ENCODE peak calls at places on chromosomes 2 and 18, in four cellular contexts. One of them, this sample, is unnamed.

GRCh38 chr18:11500153-11501122 is 109.0 kb upstream of the SLC35G4 start:
- DNase-seq in BE2C: no peak
- DNase-seq in CD4-positive, alpha-beta T cell: no peak
- DNase-seq in fibroblast of lung: peak; percentile 100
- DNase-seq in this sample: no peak

GRCh38 chr18:55013685-55014084 is 54.4 kb upstream of the CCDC68 start:
- DNase-seq in BE2C: no peak
- DNase-seq in CD4-positive, alpha-beta T cell: no peak
- DNase-seq in fibroblast of lung: no peak
- DNase-seq in this sample: no peak

GRCh38 chr2:2501454-2502108 is 170.5 kb upstream of the MYT1L start:
- DNase-seq in BE2C: peak; percentile 30
- DNase-seq in CD4-positive, alpha-beta T cell: no peak
- DNase-seq in fibroblast of lung: no peak
- DNase-seq in this sample: no peak

GRCh38 chr18:59996370-59996966 is 96.7 kb downstream of the PMAIP1 start:
- DNase-seq in BE2C: peak; percentile 47
- DNase-seq in CD4-positive, alpha-beta T cell: no peak
- DNase-seq in fibroblast of lung: peak; percentile 46
- DNase-seq in this sample: peak; percentile 65

GRCh38 chr18:49061906-49062831 is 111.4 kb upstream of the SMAD7 start:
- DNase-seq in BE2C: peak; percentile 65
- DNase-seq in CD4-positive, alpha-beta T cell: no peak
- DNase-seq in fibroblast of lung: no peak
- DNase-seq in this sample: peak; percentile 56

GRCh38 chr2:203745267-203745666 is 38.8 kb downstream of the CD28 start:
- DNase-seq in BE2C: no peak
- DNase-seq in CD4-positive, alpha-beta T cell: no peak
- DNase-seq in fibroblast of lung: no peak
- DNase-seq in this sample: no peak

GRCh38 chr2:216083464-216084279 is 2.0 kb downstream of the TMEM169 start:
- DNase-seq in BE2C: peak; percentile 64
- DNase-seq in CD4-positive, alpha-beta T cell: no peak
- DNase-seq in fibroblast of lung: peak; percentile 98
- DNase-seq in this sample: peak; percentile 89

GRCh38 chr18:22230403-22231042 is 61.1 kb downstream of the GATA6 start:
- DNase-seq in BE2C: no peak
- DNase-seq in CD4-positive, alpha-beta T cell: no peak
- DNase-seq in fibroblast of lung: peak; percentile 91
- DNase-seq in this sample: no peak

GRCh38 chr2:43778233-43778632 is 4.4 kb downstream of the DYNC2LI1 start:
- DNase-seq in BE2C: no peak
- DNase-seq in CD4-positive, alpha-beta T cell: no peak
- DNase-seq in fibroblast of lung: no peak
- DNase-seq in this sample: no peak

GRCh38 chr2:191582355-191582754 is 95.6 kb upstream of the NABP1 start:
- DNase-seq in BE2C: no peak
- DNase-seq in CD4-positive, alpha-beta T cell: no peak
- DNase-seq in fibroblast of lung: peak; percentile 81
- DNase-seq in this sample: no peak

GRCh38 chr2:141041281-141041680 is 1089.5 kb downstream of the LRP1B start:
- DNase-seq in BE2C: peak; percentile 6
- DNase-seq in CD4-positive, alpha-beta T cell: no peak
- DNase-seq in fibroblast of lung: peak; percentile 32
- DNase-seq in this sample: no peak

GRCh38 chr2:238027591-238028415 is 33.0 kb upstream of the SCLY start:
- DNase-seq in BE2C: no peak
- DNase-seq in CD4-positive, alpha-beta T cell: no peak
- DNase-seq in fibroblast of lung: no peak
- DNase-seq in this sample: no peak

GRCh38 chr2:63049291-63050185 is 1.1 kb upstream of the OTX1 start:
- DNase-seq in BE2C: no peak
- DNase-seq in CD4-positive, alpha-beta T cell: no peak
- DNase-seq in fibroblast of lung: no peak
- DNase-seq in this sample: peak; percentile 20

GRCh38 chr2:198656869-198657268 is 800.9 kb downstream of the SATB2 start:
- DNase-seq in BE2C: no peak
- DNase-seq in CD4-positive, alpha-beta T cell: no peak
- DNase-seq in fibroblast of lung: no peak
- DNase-seq in this sample: no peak

GRCh38 chr2:152298754-152299153 is 36.2 kb upstream of the FMNL2 start:
- DNase-seq in BE2C: no peak
- DNase-seq in CD4-positive, alpha-beta T cell: no peak
- DNase-seq in fibroblast of lung: peak; percentile 75
- DNase-seq in this sample: no peak

GRCh38 chr2:55047677-55048299 is 2.5 kb downstream of the RTN4 start:
- DNase-seq in BE2C: no peak
- DNase-seq in CD4-positive, alpha-beta T cell: no peak
- DNase-seq in fibroblast of lung: peak; percentile 42
- DNase-seq in this sample: no peak

GRCh38 chr2:104849618-104850097 is 4.3 kb upstream of the POU3F3 start:
- DNase-seq in BE2C: peak; percentile 61
- DNase-seq in CD4-positive, alpha-beta T cell: peak; percentile 25
- DNase-seq in fibroblast of lung: peak; percentile 78
- DNase-seq in this sample: peak; percentile 41

GRCh38 chr2:228224410-228224809 is 42.9 kb upstream of the SPHKAP start:
- DNase-seq in BE2C: no peak
- DNase-seq in CD4-positive, alpha-beta T cell: no peak
- DNase-seq in fibroblast of lung: no peak
- DNase-seq in this sample: no peak

GRCh38 chr2:227164745-227165350 is 424 bp downstream of the COL4A3 start:
- DNase-seq in BE2C: no peak
- DNase-seq in CD4-positive, alpha-beta T cell: no peak
- DNase-seq in fibroblast of lung: no peak
- DNase-seq in this sample: peak; percentile 20

GRCh38 chr2:24317491-24317920 is 42.8 kb downstream of the ITSN2 start:
- DNase-seq in BE2C: peak; percentile 17
- DNase-seq in CD4-positive, alpha-beta T cell: no peak
- DNase-seq in fibroblast of lung: no peak
- DNase-seq in this sample: no peak

GRCh38 chr2:224078656-224079055 is 39.6 kb upstream of the SERPINE2 start:
- DNase-seq in BE2C: no peak
- DNase-seq in CD4-positive, alpha-beta T cell: no peak
- DNase-seq in fibroblast of lung: no peak
- DNase-seq in this sample: no peak

GRCh38 chr2:212646698-212647097 is 108.1 kb upstream of the ERBB4 start:
- DNase-seq in BE2C: no peak
- DNase-seq in CD4-positive, alpha-beta T cell: no peak
- DNase-seq in fibroblast of lung: peak; percentile 89
- DNase-seq in this sample: no peak

GRCh38 chr2:197851451-197851850 is 47.1 kb downstream of the PLCL1 start:
- DNase-seq in BE2C: no peak
- DNase-seq in CD4-positive, alpha-beta T cell: no peak
- DNase-seq in fibroblast of lung: no peak
- DNase-seq in this sample: no peak

GRCh38 chr2:45001629-45002385 is 7.4 kb downstream of the SIX2 start:
- DNase-seq in BE2C: no peak
- DNase-seq in CD4-positive, alpha-beta T cell: no peak
- DNase-seq in fibroblast of lung: no peak
- DNase-seq in this sample: no peak

GRCh38 chr2:45004569-45005181 is 4.6 kb downstream of the SIX2 start:
- DNase-seq in BE2C: no peak
- DNase-seq in CD4-positive, alpha-beta T cell: no peak
- DNase-seq in fibroblast of lung: no peak
- DNase-seq in this sample: no peak

GRCh38 chr2:45000921-45001628 is 8.2 kb downstream of the SIX2 start:
- DNase-seq in BE2C: no peak
- DNase-seq in CD4-positive, alpha-beta T cell: no peak
- DNase-seq in fibroblast of lung: no peak
- DNase-seq in this sample: no peak

GRCh38 chr2:45003586-45004568 is 5.4 kb downstream of the SIX2 start:
- DNase-seq in BE2C: no peak
- DNase-seq in CD4-positive, alpha-beta T cell: no peak
- DNase-seq in fibroblast of lung: no peak
- DNase-seq in this sample: no peak

DNA sequence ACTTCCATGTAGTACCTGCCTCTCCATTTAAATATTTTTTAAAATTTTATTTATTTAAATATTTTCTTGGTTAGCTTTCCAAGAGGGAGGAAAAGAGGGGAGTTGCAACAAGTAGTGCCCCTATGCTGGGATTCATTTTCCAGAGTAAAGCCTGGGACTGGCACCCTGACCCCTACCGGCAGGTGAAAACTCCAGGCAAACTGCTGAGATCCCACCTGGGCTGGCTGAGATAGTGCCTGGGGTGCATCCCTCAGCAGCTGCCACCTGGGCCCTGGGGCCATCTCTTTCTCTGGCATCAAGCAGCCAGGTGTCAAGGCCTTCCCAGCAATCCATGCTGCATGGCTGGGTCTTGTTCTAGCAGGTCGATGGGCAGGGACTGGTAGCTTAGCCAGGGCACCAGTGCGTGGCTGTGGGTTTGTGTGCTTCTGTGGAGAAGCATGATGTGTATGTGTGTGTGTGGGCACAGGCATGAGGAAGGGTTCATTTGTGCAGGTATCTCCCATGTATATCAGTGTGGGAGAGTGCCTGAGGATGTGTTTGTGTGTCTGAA is 6.5 kb downstream of the SIX2 start:
- DNase-seq in BE2C: no peak
- DNase-seq in CD4-positive, alpha-beta T cell: no peak
- DNase-seq in fibroblast of lung: no peak
- DNase-seq in this sample: no peak
- TF ChIP-seq CTCF in BE2C: no peak
- TF ChIP-seq CTCF in CD4-positive, alpha-beta T cell: no peak
- TF ChIP-seq CTCF in fibroblast of lung: no peak
- TF ChIP-seq CTCF in this sample: no peak

DNA sequence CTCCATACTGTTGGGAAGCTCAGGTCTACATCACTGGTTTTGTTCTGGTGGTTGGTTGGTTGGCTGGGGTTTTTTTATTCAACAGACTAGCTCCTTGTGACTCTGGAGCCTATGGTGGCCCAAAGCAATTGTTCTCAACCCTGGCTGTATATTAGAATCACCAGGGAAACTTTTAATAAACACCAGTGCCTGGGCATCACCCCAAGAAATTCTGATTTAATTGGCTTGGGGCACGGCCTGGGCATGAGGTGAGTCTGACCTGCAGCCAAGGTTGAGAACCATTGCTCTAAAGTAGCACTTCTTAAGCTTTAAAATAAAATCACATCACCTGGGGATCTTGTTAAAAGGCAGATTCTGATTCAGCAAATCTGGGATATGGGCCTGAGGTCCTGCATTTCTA is 184.1 kb downstream of the C1D start:
- DNase-seq in BE2C: no peak
- DNase-seq in CD4-positive, alpha-beta T cell: no peak
- DNase-seq in fibroblast of lung: no peak
- DNase-seq in this sample: no peak
- TF ChIP-seq CTCF in BE2C: no peak
- TF ChIP-seq CTCF in CD4-positive, alpha-beta T cell: no peak
- TF ChIP-seq CTCF in fibroblast of lung: no peak
- TF ChIP-seq CTCF in this sample: no peak

GRCh38 chr2:201931475-201931874 is 102.2 kb upstream of the FZD7 start:
- DNase-seq in BE2C: no peak
- DNase-seq in CD4-positive, alpha-beta T cell: no peak
- DNase-seq in fibroblast of lung: no peak
- DNase-seq in this sample: no peak

GRCh38 chr2:201930831-201931230 is 102.8 kb upstream of the FZD7 start:
- DNase-seq in BE2C: no peak
- DNase-seq in CD4-positive, alpha-beta T cell: no peak
- DNase-seq in fibroblast of lung: peak; percentile 43
- DNase-seq in this sample: no peak

GRCh38 chr2:201930043-201930442 is 103.6 kb upstream of the FZD7 start:
- DNase-seq in BE2C: no peak
- DNase-seq in CD4-positive, alpha-beta T cell: no peak
- DNase-seq in fibroblast of lung: no peak
- DNase-seq in this sample: no peak

GRCh38 chr2:201928363-201928762 is 105.3 kb upstream of the FZD7 start:
- DNase-seq in BE2C: no peak
- DNase-seq in CD4-positive, alpha-beta T cell: no peak
- DNase-seq in fibroblast of lung: no peak
- DNase-seq in this sample: no peak

DNA sequence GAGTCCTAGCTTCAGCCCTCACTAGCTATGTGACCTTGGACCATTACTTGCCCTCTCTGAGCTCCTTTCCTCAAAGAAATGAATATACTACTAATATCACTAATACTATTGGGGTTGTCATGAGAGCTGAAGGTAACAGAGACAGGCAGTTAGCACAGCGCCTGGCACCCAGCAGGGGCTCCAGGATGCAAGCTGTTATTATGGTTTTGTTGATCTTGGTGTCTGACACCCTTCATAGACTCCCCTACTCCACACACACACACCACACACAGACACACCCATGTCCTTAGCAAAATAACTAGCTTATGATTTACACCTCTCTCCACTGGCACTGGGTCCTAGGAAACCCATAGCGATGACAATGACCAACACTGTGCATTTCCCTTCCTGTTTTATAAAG is 104.0 kb upstream of the FZD7 start:
- DNase-seq in BE2C: no peak
- DNase-seq in CD4-positive, alpha-beta T cell: no peak
- DNase-seq in fibroblast of lung: no peak
- DNase-seq in this sample: no peak
- TF ChIP-seq CTCF in BE2C: no peak
- TF ChIP-seq CTCF in CD4-positive, alpha-beta T cell: no peak
- TF ChIP-seq CTCF in fibroblast of lung: no peak
- TF ChIP-seq CTCF in this sample: no peak

GRCh38 chr2:53373126-53373525 is 394.5 kb upstream of the CHAC2 start:
- DNase-seq in BE2C: no peak
- DNase-seq in CD4-positive, alpha-beta T cell: no peak
- DNase-seq in fibroblast of lung: no peak
- DNase-seq in this sample: no peak
- TF ChIP-seq CTCF in BE2C: no peak
- TF ChIP-seq CTCF in CD4-positive, alpha-beta T cell: no peak
- TF ChIP-seq CTCF in fibroblast of lung: no peak
- TF ChIP-seq CTCF in this sample: no peak

GRCh38 chr2:235215248-235215647 is 263.4 kb downstream of the SH3BP4 start:
- DNase-seq in BE2C: no peak
- DNase-seq in CD4-positive, alpha-beta T cell: no peak
- DNase-seq in fibroblast of lung: no peak
- DNase-seq in this sample: no peak
- TF ChIP-seq CTCF in BE2C: no peak
- TF ChIP-seq CTCF in CD4-positive, alpha-beta T cell: no peak
- TF ChIP-seq CTCF in fibroblast of lung: no peak
- TF ChIP-seq CTCF in this sample: no peak

GRCh38 chr2:133266075-133266925 is 302.0 kb downstream of the NCKAP5 start:
- DNase-seq in BE2C: peak; percentile 8
- DNase-seq in CD4-positive, alpha-beta T cell: no peak
- DNase-seq in fibroblast of lung: peak; percentile 49
- DNase-seq in this sample: peak; percentile 60

GRCh38 chr2:133264951-133265949 is 303.0 kb downstream of the NCKAP5 start:
- DNase-seq in BE2C: peak; percentile 7
- DNase-seq in CD4-positive, alpha-beta T cell: no peak
- DNase-seq in fibroblast of lung: peak; percentile 23
- DNase-seq in this sample: peak; percentile 81

GRCh38 chr2:133266926-133267590 is 301.2 kb downstream of the NCKAP5 start:
- DNase-seq in BE2C: peak; percentile 19
- DNase-seq in CD4-positive, alpha-beta T cell: no peak
- DNase-seq in fibroblast of lung: no peak
- DNase-seq in this sample: peak; percentile 92

GRCh38 chr2:133262888-133263287 is 305.4 kb downstream of the NCKAP5 start:
- DNase-seq in BE2C: no peak
- DNase-seq in CD4-positive, alpha-beta T cell: no peak
- DNase-seq in fibroblast of lung: no peak
- DNase-seq in this sample: peak; percentile 13
- TF ChIP-seq CTCF in BE2C: peak; percentile 31
- TF ChIP-seq CTCF in CD4-positive, alpha-beta T cell: no peak
- TF ChIP-seq CTCF in fibroblast of lung: peak; percentile 13
- TF ChIP-seq CTCF in this sample: peak; percentile 30

This sample was measured in WERI-Rb-1.